ENCODE peak calls at places on chromosomes 2 and 18, in five cellular contexts. One of them, this sample, is unnamed.

GRCh38 chr18:52422985-52423601 is 83.1 kb downstream of the DCC start:
- DNase-seq in myocyte: no peak
- DNase-seq in tibial nerve: no peak
- DNase-seq in non-pigmented ciliary epithelial cell: no peak
- DNase-seq in caudate nucleus: no peak
- DNase-seq in this sample: peak; percentile 78

GRCh38 chr2:200352631-200353030 is 46.1 kb downstream of the SPATS2L start:
- DNase-seq in myocyte: no peak
- DNase-seq in tibial nerve: no peak
- DNase-seq in non-pigmented ciliary epithelial cell: peak; percentile 81
- DNase-seq in caudate nucleus: no peak
- DNase-seq in this sample: no peak

GRCh38 chr2:164840930-164841718 is 499 bp downstream of the COBLL1 start:
- DNase-seq in myocyte: peak; percentile 84
- DNase-seq in tibial nerve: peak; percentile 38
- DNase-seq in non-pigmented ciliary epithelial cell: no peak
- DNase-seq in caudate nucleus: no peak
- DNase-seq in this sample: peak; percentile 93

GRCh38 chr18:13289501-13290205 is 71.1 kb downstream of the LDLRAD4 start:
- DNase-seq in myocyte: peak; percentile 7
- DNase-seq in tibial nerve: no peak
- DNase-seq in non-pigmented ciliary epithelial cell: no peak
- DNase-seq in caudate nucleus: no peak
- DNase-seq in this sample: no peak

GRCh38 chr2:58667137-58667774 is 426.1 kb upstream of the FANCL start:
- DNase-seq in myocyte: no peak
- DNase-seq in tibial nerve: no peak
- DNase-seq in non-pigmented ciliary epithelial cell: no peak
- DNase-seq in caudate nucleus: no peak
- DNase-seq in this sample: no peak

GRCh38 chr2:121748202-121748601 is 7.2 kb upstream of the TSN start:
- DNase-seq in myocyte: no peak
- DNase-seq in tibial nerve: no peak
- DNase-seq in non-pigmented ciliary epithelial cell: no peak
- DNase-seq in caudate nucleus: no peak
- DNase-seq in this sample: peak; percentile 75

GRCh38 chr2:157741819-157742484 is 113.3 kb upstream of the ACVR1C start:
- DNase-seq in myocyte: no peak
- DNase-seq in tibial nerve: no peak
- DNase-seq in non-pigmented ciliary epithelial cell: no peak
- DNase-seq in caudate nucleus: no peak
- DNase-seq in this sample: no peak

GRCh38 chr2:85523062-85523905 is 15.7 kb upstream of the MAT2A start:
- DNase-seq in myocyte: no peak
- DNase-seq in tibial nerve: no peak
- DNase-seq in non-pigmented ciliary epithelial cell: no peak
- DNase-seq in caudate nucleus: no peak
- DNase-seq in this sample: peak; percentile 31

GRCh38 chr2:58341047-58341446 is 99.9 kb upstream of the FANCL start:
- DNase-seq in myocyte: no peak
- DNase-seq in tibial nerve: no peak
- DNase-seq in non-pigmented ciliary epithelial cell: no peak
- DNase-seq in caudate nucleus: no peak
- DNase-seq in this sample: no peak

This sample was measured in NCI-H82.